ENCODE peak calls at places on chromosome 21, in four cellular contexts. S is H7, T is esophagus muscularis mucosa, N is cardiac muscle cell. Y is an unnamed sample.

GRCh38 chr21:42414928-42415769 is 11.4 kb downstream of the UBASH3A start:
- DNase-seq in S (no peak), T (no peak), N (peak; percentile 61), Y (no peak)

GRCh38 chr21:30257773-30258172 is 25.0 kb downstream of the KRTAP24-1 start:
- DNase-seq in S (peak; percentile 24), T (no peak), N (peak; percentile 75), Y (peak; percentile 6)

GRCh38 chr21:41536076-41536826 is 28.3 kb upstream of the TMPRSS2 start:
- DNase-seq in S (no peak), T (no peak), N (no peak), Y (no peak)

GRCh38 chr21:34517491-34518245 is 5.7 kb upstream of the KCNE1 start:
- DNase-seq in S (peak; percentile 72), T (no peak), N (no peak), Y (no peak)

GRCh38 chr21:36237441-36237840 is 80.8 kb downstream of the DOP1B start:
- DNase-seq in S (no peak), T (no peak), N (no peak), Y (no peak)

GRCh38 chr21:27561116-27561515 is 594.2 kb upstream of the ADAMTS5 start:
- DNase-seq in S (no peak), T (no peak), N (no peak), Y (no peak)

GRCh38 chr21:45254557-45254930 is 33.2 kb downstream of the POFUT2 start:
- DNase-seq in S (no peak), T (peak; percentile 77), N (no peak), Y (no peak)

GRCh38 chr21:41781047-41781405 is 14.2 kb upstream of the RIPK4 start:
- DNase-seq in S (no peak), T (no peak), N (no peak), Y (no peak)

GRCh38 chr21:36479415-36480402 is at the start of gene CLDN14:
- DNase-seq in S (no peak), T (no peak), N (no peak), Y (no peak)

GRCh38 chr21:45485686-45486442 is 56.4 kb downstream of the SLC19A1 start:
- DNase-seq in S (no peak), T (no peak), N (no peak), Y (no peak)

GRCh38 chr21:23101111-23101510 is 2102.9 kb downstream of the NCAM2 start:
- DNase-seq in S (no peak), T (no peak), N (no peak), Y (no peak)

GRCh38 chr21:38950388-38951094 is 144.8 kb downstream of the ETS2 start:
- DNase-seq in S (no peak), T (no peak), N (peak; percentile 49), Y (no peak)

GRCh38 chr21:19440792-19441494 is 1037.4 kb upstream of the TMPRSS15 start:
- DNase-seq in S (no peak), T (no peak), N (no peak), Y (no peak)

GRCh38 chr21:24844672-24845071 is 762.6 kb downstream of the MRPL39 start:
- DNase-seq in S (no peak), T (no peak), N (no peak), Y (no peak)

GRCh38 chr21:45328198-45329087 is 40.7 kb upstream of the POFUT2 start:
- DNase-seq in S (peak; percentile 62), T (no peak), N (no peak), Y (no peak)

GRCh38 chr21:28375708-28376385 is 616.8 kb downstream of the LTN1 start:
- DNase-seq in S (no peak), T (no peak), N (peak; percentile 39), Y (no peak)

GRCh38 chr21:28714795-28715464 is 277.7 kb downstream of the LTN1 start:
- DNase-seq in S (no peak), T (no peak), N (peak; percentile 46), Y (no peak)

GRCh38 chr21:15534450-15534886 is 195.3 kb upstream of the USP25 start:
- DNase-seq in S (no peak), T (no peak), N (no peak), Y (no peak)

GRCh38 chr21:33434770-33435360 is 31.7 kb downstream of the IFNGR2 start:
- DNase-seq in S (no peak), T (no peak), N (peak; percentile 90), Y (no peak)

GRCh38 chr21:31161157-31161556 is 122.9 kb upstream of the KRTAP19-8 start:
- DNase-seq in S (peak; percentile 44), T (peak; percentile 50), N (peak; percentile 30), Y (peak; percentile 23)

GRCh38 chr21:41767606-41768370 is 936 bp upstream of the RIPK4 start:
- DNase-seq in S (peak; percentile 66), T (no peak), N (no peak), Y (peak; percentile 42)

GRCh38 chr21:14814282-14814681 is 250.5 kb downstream of the NRIP1 start:
- DNase-seq in S (no peak), T (no peak), N (no peak), Y (no peak)

GRCh38 chr21:18164933-18165332 is 79.7 kb upstream of the CHODL start:
- DNase-seq in S (no peak), T (no peak), N (no peak), Y (no peak)

GRCh38 chr21:42931560-42932235 is 6.3 kb upstream of the ERVH48-1 start:
- DNase-seq in S (no peak), T (no peak), N (no peak), Y (no peak)

GRCh38 chr21:45522381-45522780 is 19.9 kb downstream of the SLC19A1 start:
- DNase-seq in S (no peak), T (no peak), N (no peak), Y (no peak)

GRCh38 chr21:44761011-44761729 is 40.5 kb downstream of the UBE2G2 start:
- DNase-seq in S (peak; percentile 91), T (no peak), N (no peak), Y (peak; percentile 37)

GRCh38 chr21:44304846-44305245 is 5.0 kb downstream of the PFKL start:
- DNase-seq in S (peak; percentile 89), T (no peak), N (peak; percentile 56), Y (peak; percentile 70)

GRCh38 chr21:20882462-20883415 is 115.5 kb upstream of the NCAM2 start:
- DNase-seq in S (peak; percentile 24), T (no peak), N (peak; percentile 34), Y (peak; percentile 53)

GRCh38 chr21:32387151-32387550 is 5.7 kb downstream of the URB1 start:
- DNase-seq in S (no peak), T (no peak), N (no peak), Y (no peak)

GRCh38 chr21:45544449-45545235 is 2.4 kb upstream of the SLC19A1 start:
- DNase-seq in S (peak; percentile 62), T (no peak), N (no peak), Y (no peak)

GRCh38 chr21:45979651-45980050 is 1.9 kb upstream of the COL6A1 start:
- DNase-seq in S (no peak), T (no peak), N (no peak), Y (peak; percentile 2)

GRCh38 chr21:17527240-17527639 is 14.4 kb downstream of the CXADR start:
- DNase-seq in S (no peak), T (no peak), N (peak; percentile 65), Y (no peak)

GRCh38 chr21:42047821-42048613 is 23.1 kb upstream of the UMODL1 start:
- DNase-seq in S (no peak), T (no peak), N (peak; percentile 73), Y (no peak)

GRCh38 chr21:35106246-35106835 is 57.2 kb upstream of the RUNX1 start:
- DNase-seq in S (no peak), T (no peak), N (peak; percentile 77), Y (no peak)

GRCh38 chr21:34947122-34947534 is 102.0 kb downstream of the RUNX1 start:
- DNase-seq in S (no peak), T (no peak), N (no peak), Y (no peak)

GRCh38 chr21:44947111-44947929 is 7.5 kb downstream of the SLX9 start:
- DNase-seq in S (peak; percentile 54), T (no peak), N (no peak), Y (no peak)

GRCh38 chr21:43768868-43769167 is 7.3 kb downstream of the CSTB start:
- DNase-seq in S (peak; percentile 60), T (no peak), N (no peak), Y (no peak)

GRCh38 chr21:44281801-44282200 is 3.9 kb upstream of the AIRE start:
- DNase-seq in S (no peak), T (no peak), N (no peak), Y (no peak)

GRCh38 chr21:39951183-39952101 is 84.2 kb downstream of the PCP4 start:
- DNase-seq in S (no peak), T (no peak), N (no peak), Y (no peak)

Y was measured in nephron progenitor cell.